ENCODE peak calls at places on chromosomes 3 and 15, in six cellular contexts. E is mucosa of descending colon, Y is right atrium auricular region, F is heart right ventricle, G is fibroblast of lung, X is pancreas. H is an unnamed sample.

GRCh38 chr15:62698646-62699045 is 343.9 kb upstream of the TPM1 start:
- DNase-seq in E (no peak), Y (no peak), F (no peak), G (no peak), X (no peak), H (no peak)

GRCh38 chr3:46901061-46901460 is 23.5 kb downstream of the PTH1R start:
- DNase-seq in E (no peak), Y (no peak), F (no peak), G (no peak), X (peak; percentile 35), H (no peak)

GRCh38 chr3:48398701-48399386 is 26.8 kb downstream of the FBXW12 start:
- DNase-seq in E (no peak), Y (no peak), F (no peak), G (no peak), X (peak; percentile 59), H (peak; percentile 68)

GRCh38 chr3:114217266-114217665 is 20.1 kb downstream of the ZNF80 start:
- DNase-seq in E (no peak), Y (no peak), F (no peak), G (no peak), X (no peak), H (no peak)

GRCh38 chr3:3778216-3778615 is 21.0 kb upstream of the LRRN1 start:
- DNase-seq in E (no peak), Y (no peak), F (no peak), G (no peak), X (no peak), H (no peak)

GRCh38 chr15:66023322-66023972 is 154.2 kb downstream of the RAB11A start:
- DNase-seq in E (no peak), Y (no peak), F (no peak), G (no peak), X (no peak), H (no peak)

GRCh38 chr3:65749066-65749465 is 289.7 kb downstream of the MAGI1 start:
- DNase-seq in E (no peak), Y (no peak), F (no peak), G (no peak), X (no peak), H (no peak)

GRCh38 chr3:183824761-183825379 is 507 bp downstream of the MAP6D1 start:
- DNase-seq in E (no peak), Y (no peak), F (no peak), G (no peak), X (peak; percentile 81), H (no peak)

GRCh38 chr3:98778852-98779379 is 15.8 kb downstream of the ST3GAL6 start:
- DNase-seq in E (no peak), Y (no peak), F (peak; percentile 34), G (peak; percentile 93), X (no peak), H (no peak)

DNA sequence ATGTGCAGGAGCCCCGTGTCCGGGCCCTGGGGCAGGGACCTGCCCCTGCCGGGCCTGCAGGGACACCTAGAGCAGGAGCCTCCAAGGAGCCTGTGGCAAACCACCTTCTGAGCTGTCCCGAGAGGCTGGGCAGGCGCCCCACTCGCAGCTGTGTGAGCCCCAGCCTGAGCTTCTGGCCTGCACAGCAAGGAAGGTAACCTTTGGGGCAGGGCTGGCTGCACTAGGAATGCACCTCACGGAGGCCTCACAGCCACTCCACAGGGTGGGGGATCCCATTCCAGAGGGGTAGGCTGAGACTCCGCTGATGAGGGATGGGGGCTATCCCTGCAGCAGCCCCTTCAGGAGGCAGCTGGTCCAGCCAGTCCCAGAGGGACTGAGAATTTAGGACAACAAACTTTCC is 68.1 kb downstream of the DNAJB8 start:
- DNase-seq in E (no peak), Y (no peak), F (no peak), G (no peak), X (peak; percentile 51), H (no peak)
- H3K4me1 ChIP-seq in E (no peaks in the 10 kb centered on the region), Y (no peaks in the 10 kb centered on the region), F (peaks cover 17% of the 10 kb centered on the region), G (peaks cover 2% of the 10 kb centered on the region), X (peaks cover 18% of the 10 kb centered on the region), H (no peaks in the 10 kb centered on the region)

DNA sequence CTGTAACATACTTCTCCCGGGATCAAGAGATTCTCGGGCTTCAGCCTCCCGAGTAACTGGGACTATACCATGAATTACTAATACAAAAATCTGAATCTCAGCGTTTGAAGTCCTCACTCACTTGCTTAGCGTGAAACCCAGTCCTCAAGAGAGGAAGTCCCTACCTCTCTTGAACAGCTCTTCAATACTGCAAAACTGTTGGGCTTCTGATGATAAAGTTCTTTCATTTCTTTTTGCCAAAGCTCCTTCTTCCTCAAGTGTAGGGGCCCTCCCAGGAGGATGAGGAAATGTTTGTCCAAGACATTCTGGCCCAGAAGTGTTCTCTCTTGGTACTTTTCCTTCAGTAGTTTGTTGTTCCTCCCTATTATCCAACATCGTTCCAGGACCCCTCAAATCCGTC is 48.5 kb downstream of the FMN1 start:
- DNase-seq in E (no peak), Y (no peak), F (no peak), G (no peak), X (no peak), H (no peak)
- H3K4me1 ChIP-seq in E (peaks cover 5% of the 10 kb centered on the region), Y (no peaks in the 10 kb centered on the region), F (peaks cover 14% of the 10 kb centered on the region), G (no peaks in the 10 kb centered on the region), X (no peaks in the 10 kb centered on the region), H (no peaks in the 10 kb centered on the region)

DNA sequence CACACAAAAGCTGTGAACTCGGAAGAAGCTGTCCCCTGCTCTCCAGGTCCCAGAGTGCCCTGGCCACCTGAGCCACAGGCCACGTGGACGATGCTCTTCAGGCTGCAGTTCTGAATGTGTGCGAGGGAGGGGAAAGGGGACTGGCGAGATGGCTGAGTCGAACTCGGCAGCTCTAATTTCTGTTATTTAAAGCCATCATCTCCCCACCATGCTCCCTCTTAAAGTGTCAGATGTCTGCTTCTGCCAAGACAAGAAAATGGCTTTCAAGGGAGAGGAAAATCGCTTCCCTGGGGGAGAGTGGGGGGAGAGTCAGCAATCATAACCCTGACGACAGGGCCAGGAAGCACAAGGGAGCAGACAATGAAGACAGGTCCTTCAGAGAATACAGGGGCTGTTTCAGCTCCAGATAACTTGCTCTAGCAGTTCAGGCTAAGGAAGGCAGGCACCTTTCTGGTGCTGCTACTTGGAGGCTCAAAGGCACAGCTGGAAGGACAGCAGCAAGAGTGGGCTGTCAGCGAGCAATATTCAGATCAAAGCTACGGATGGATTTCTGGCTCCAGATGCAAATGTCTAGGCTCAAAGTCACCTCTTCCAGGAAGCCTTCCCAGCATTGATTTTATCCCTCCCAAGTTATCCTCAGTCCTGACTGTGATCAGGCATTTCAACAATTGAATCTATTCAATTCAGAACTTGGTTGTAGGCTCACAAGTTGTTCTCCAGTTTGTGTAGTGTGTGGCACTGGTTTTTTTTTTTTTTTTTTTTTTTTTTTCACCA is 15.5 kb upstream of the CCDC33 start:
- DNase-seq in E (no peak), Y (no peak), F (no peak), G (no peak), X (no peak), H (no peak)
- H3K4me1 ChIP-seq in E (no peaks in the 10 kb centered on the region), Y (no peaks in the 10 kb centered on the region), F (no peaks in the 10 kb centered on the region), G (no peaks in the 10 kb centered on the region), X (no peaks in the 10 kb centered on the region), H (no peaks in the 10 kb centered on the region)

GRCh38 chr3:50155891-50156290 is 767 bp downstream of the SEMA3F start:
- DNase-seq in E (no peak), Y (no peak), F (no peak), G (no peak), X (no peak), H (no peak)

GRCh38 chr3:50155491-50155878 is 361 bp downstream of the SEMA3F start:
- DNase-seq in E (no peak), Y (no peak), F (no peak), G (no peak), X (no peak), H (no peak)

GRCh38 chr3:50154476-50154839 is 666 bp upstream of the SEMA3F start:
- DNase-seq in E (no peak), Y (no peak), F (no peak), G (no peak), X (no peak), H (no peak)

GRCh38 chr3:50154840-50155490 is at the start of gene SEMA3F:
- DNase-seq in E (peak; percentile 81), Y (no peak), F (peak; percentile 39), G (peak; percentile 60), X (no peak), H (peak; percentile 89)

GRCh38 chr3:50153782-50154475 is 1.2 kb upstream of the SEMA3F start:
- DNase-seq in E (no peak), Y (no peak), F (no peak), G (no peak), X (no peak), H (no peak)
- H3K4me1 ChIP-seq in E (peaks cover 14% of the 10 kb centered on the region), Y (no peaks in the 10 kb centered on the region), F (peaks cover 19% of the 10 kb centered on the region), G (peaks cover 5% of the 10 kb centered on the region), X (peaks cover 3% of the 10 kb centered on the region), H (no peaks in the 10 kb centered on the region)

GRCh38 chr15:92073044-92073785 is 219.7 kb downstream of the SLCO3A1 start:
- DNase-seq in E (no peak), Y (no peak), F (no peak), G (peak; percentile 8), X (no peak), H (no peak)
- H3K4me1 ChIP-seq in E (no peaks in the 10 kb centered on the region), Y (no peaks in the 10 kb centered on the region), F (peaks cover 93% of the 10 kb centered on the region), G (peaks cover 7% of the 10 kb centered on the region), X (no peaks in the 10 kb centered on the region), H (peaks cover 2% of the 10 kb centered on the region)